ENCODE peak calls at places on chromosome X, in four cellular contexts. One of them, this sample, is unnamed.

GRCh38 chrX:116241001-116241400 is 70.5 kb downstream of the AGTR2 start:
- DNase-seq in endothelial cell of umbilical vein: no peak
- DNase-seq in fibroblast of pulmonary artery: no peak
- DNase-seq in GM23248: no peak
- DNase-seq in this sample: no peak

GRCh38 chrX:23403849-23404248 is 69.2 kb downstream of the PTCHD1 start:
- DNase-seq in endothelial cell of umbilical vein: no peak
- DNase-seq in fibroblast of pulmonary artery: no peak
- DNase-seq in GM23248: no peak
- DNase-seq in this sample: peak

GRCh38 chrX:150897371-150898319 is 823 bp downstream of the CD99L2 start:
- DNase-seq in endothelial cell of umbilical vein: peak
- DNase-seq in fibroblast of pulmonary artery: peak
- DNase-seq in GM23248: peak
- DNase-seq in this sample: peak

GRCh38 chrX:58051346-58051745 is 141.1 kb upstream of the ZXDA start:
- DNase-seq in endothelial cell of umbilical vein: no peak
- DNase-seq in fibroblast of pulmonary artery: no peak
- DNase-seq in GM23248: no peak
- DNase-seq in this sample: no peak

GRCh38 chrX:150483576-150483975 is 84.8 kb upstream of the MTM1 start:
- DNase-seq in endothelial cell of umbilical vein: no peak
- DNase-seq in fibroblast of pulmonary artery: no peak
- DNase-seq in GM23248: no peak
- DNase-seq in this sample: no peak

GRCh38 chrX:153878969-153879653 is 6.9 kb downstream of the L1CAM start:
- DNase-seq in endothelial cell of umbilical vein: no peak
- DNase-seq in fibroblast of pulmonary artery: no peak
- DNase-seq in GM23248: no peak
- DNase-seq in this sample: peak

GRCh38 chrX:22314211-22314610 is 41.5 kb downstream of the CBLL2 start:
- DNase-seq in endothelial cell of umbilical vein: peak
- DNase-seq in fibroblast of pulmonary artery: peak
- DNase-seq in GM23248: no peak
- DNase-seq in this sample: no peak

GRCh38 chrX:40105016-40105790 is 7.4 kb upstream of the BCOR start:
- DNase-seq in endothelial cell of umbilical vein: peak
- DNase-seq in fibroblast of pulmonary artery: no peak
- DNase-seq in GM23248: peak
- DNase-seq in this sample: no peak

GRCh38 chrX:29237972-29238371 is 650.7 kb downstream of the IL1RAPL1 start:
- DNase-seq in endothelial cell of umbilical vein: no peak
- DNase-seq in fibroblast of pulmonary artery: no peak
- DNase-seq in GM23248: no peak
- DNase-seq in this sample: no peak

GRCh38 chrX:133649659-133650058 is 234.4 kb upstream of the GPC4 start:
- DNase-seq in endothelial cell of umbilical vein: no peak
- DNase-seq in fibroblast of pulmonary artery: no peak
- DNase-seq in GM23248: no peak
- DNase-seq in this sample: no peak

GRCh38 chrX:108435261-108435660 is 3.0 kb downstream of the COL4A6 start:
- DNase-seq in endothelial cell of umbilical vein: no peak
- DNase-seq in fibroblast of pulmonary artery: no peak
- DNase-seq in GM23248: no peak
- DNase-seq in this sample: no peak

GRCh38 chrX:108439961-108440696 is 491 bp downstream of the COL4A5 start:
- DNase-seq in endothelial cell of umbilical vein: peak
- DNase-seq in fibroblast of pulmonary artery: no peak
- DNase-seq in GM23248: peak
- DNase-seq in this sample: no peak

GRCh38 chrX:108437354-108437753 is 868 bp downstream of the COL4A6 start:
- DNase-seq in endothelial cell of umbilical vein: peak
- DNase-seq in fibroblast of pulmonary artery: no peak
- DNase-seq in GM23248: peak
- DNase-seq in this sample: no peak

GRCh38 chrX:108439434-108439883 is at the start of gene COL4A5:
- DNase-seq in endothelial cell of umbilical vein: peak
- DNase-seq in fibroblast of pulmonary artery: peak
- DNase-seq in GM23248: peak
- DNase-seq in this sample: no peak

DNA sequence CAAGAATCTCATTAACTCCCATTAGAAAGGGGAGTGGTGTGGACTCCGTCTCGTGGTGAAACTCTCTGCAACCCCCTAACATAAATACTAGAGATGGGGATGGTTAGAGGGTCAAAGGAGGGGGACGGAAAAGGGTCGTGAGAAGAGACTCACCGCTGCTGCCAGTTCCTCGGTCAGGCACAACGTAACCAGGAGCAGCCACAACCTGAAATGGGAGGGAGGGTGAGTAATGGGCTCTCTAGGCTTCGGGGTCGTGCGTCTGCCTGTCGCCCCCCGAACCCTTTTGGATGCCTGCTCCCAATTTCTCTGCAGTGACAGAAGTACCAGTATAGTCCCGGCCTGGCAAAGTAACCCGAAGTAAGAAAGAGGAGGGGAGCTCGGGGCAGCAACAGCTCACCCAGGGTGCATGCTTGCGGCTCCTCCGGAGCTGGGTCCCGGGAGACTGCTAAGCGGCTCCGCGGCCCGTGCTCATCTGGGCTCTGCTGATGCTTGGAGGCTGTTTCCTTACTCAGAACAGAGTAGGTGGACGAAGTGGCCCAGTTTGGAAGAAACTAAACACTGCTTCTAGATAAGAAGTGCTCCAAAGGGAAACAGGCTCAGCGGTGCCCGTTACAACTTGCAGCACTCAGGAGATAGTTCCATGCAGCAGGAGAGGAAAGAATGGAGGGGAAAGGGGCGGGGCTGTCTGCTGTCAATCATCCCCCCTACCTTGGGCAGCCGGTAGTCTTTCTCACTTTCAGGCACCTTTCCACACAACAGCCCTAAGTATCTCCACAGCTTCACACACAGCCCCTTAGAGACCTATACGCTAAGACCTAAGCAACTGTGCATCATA is at the start of gene COL4A6:
- DNase-seq in endothelial cell of umbilical vein: peak
- DNase-seq in fibroblast of pulmonary artery: no peak
- DNase-seq in GM23248: peak
- DNase-seq in this sample: no peak
- H3K4me3 ChIP-seq in endothelial cell of umbilical vein: peak
- H3K4me3 ChIP-seq in fibroblast of pulmonary artery: peak
- H3K4me3 ChIP-seq in GM23248: peak
- H3K4me3 ChIP-seq in this sample: no peak

DNA sequence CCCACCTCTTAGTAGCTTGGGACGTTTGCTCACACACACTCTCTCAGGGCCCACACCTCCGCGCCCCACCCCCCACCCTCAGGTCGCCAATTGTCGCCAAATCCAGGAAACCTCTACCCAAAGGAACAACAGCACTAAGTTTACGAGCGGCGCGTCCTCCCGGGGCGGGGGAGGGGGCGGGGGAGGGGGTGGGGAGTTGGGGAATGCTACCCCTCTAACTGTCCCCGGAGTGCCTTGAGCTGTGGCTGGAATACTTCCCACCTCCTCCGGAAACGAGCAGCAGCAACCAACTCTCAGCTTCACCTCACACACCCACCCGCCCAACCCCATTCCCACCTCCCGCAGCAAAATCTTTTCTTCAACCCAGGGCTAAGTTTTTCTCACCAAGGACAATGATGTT is 135.6 kb upstream of the ZIC3 start:
- DNase-seq in endothelial cell of umbilical vein: no peak
- DNase-seq in fibroblast of pulmonary artery: no peak
- DNase-seq in GM23248: no peak
- DNase-seq in this sample: no peak
- H3K4me3 ChIP-seq in endothelial cell of umbilical vein: no peak
- H3K4me3 ChIP-seq in fibroblast of pulmonary artery: no peak
- H3K4me3 ChIP-seq in GM23248: no peak
- H3K4me3 ChIP-seq in this sample: no peak

GRCh38 chrX:11423362-11423818 is 130.2 kb downstream of the AMELX start:
- DNase-seq in endothelial cell of umbilical vein: peak
- DNase-seq in fibroblast of pulmonary artery: peak
- DNase-seq in GM23248: peak
- DNase-seq in this sample: no peak
- H3K4me3 ChIP-seq in endothelial cell of umbilical vein: no peak
- H3K4me3 ChIP-seq in fibroblast of pulmonary artery: no peak
- H3K4me3 ChIP-seq in GM23248: no peak
- H3K4me3 ChIP-seq in this sample: no peak

GRCh38 chrX:9341305-9342201 is 123.3 kb upstream of the TBL1X start:
- DNase-seq in endothelial cell of umbilical vein: peak
- DNase-seq in fibroblast of pulmonary artery: peak
- DNase-seq in GM23248: peak
- DNase-seq in this sample: peak

GRCh38 chrX:9340619-9341304 is 124.1 kb upstream of the TBL1X start:
- DNase-seq in endothelial cell of umbilical vein: peak
- DNase-seq in fibroblast of pulmonary artery: peak
- DNase-seq in GM23248: peak
- DNase-seq in this sample: no peak

GRCh38 chrX:9339603-9340569 is 125.0 kb upstream of the TBL1X start:
- DNase-seq in endothelial cell of umbilical vein: no peak
- DNase-seq in fibroblast of pulmonary artery: no peak
- DNase-seq in GM23248: peak
- DNase-seq in this sample: no peak

GRCh38 chrX:9343971-9344370 is 120.9 kb upstream of the TBL1X start:
- DNase-seq in endothelial cell of umbilical vein: no peak
- DNase-seq in fibroblast of pulmonary artery: no peak
- DNase-seq in GM23248: no peak
- DNase-seq in this sample: no peak

GRCh38 chrX:9342581-9343051 is 122.2 kb upstream of the TBL1X start:
- DNase-seq in endothelial cell of umbilical vein: peak
- DNase-seq in fibroblast of pulmonary artery: peak
- DNase-seq in GM23248: peak
- DNase-seq in this sample: peak
- H3K4me3 ChIP-seq in endothelial cell of umbilical vein: no peak
- H3K4me3 ChIP-seq in fibroblast of pulmonary artery: peak
- H3K4me3 ChIP-seq in GM23248: peak
- H3K4me3 ChIP-seq in this sample: peak

DNA sequence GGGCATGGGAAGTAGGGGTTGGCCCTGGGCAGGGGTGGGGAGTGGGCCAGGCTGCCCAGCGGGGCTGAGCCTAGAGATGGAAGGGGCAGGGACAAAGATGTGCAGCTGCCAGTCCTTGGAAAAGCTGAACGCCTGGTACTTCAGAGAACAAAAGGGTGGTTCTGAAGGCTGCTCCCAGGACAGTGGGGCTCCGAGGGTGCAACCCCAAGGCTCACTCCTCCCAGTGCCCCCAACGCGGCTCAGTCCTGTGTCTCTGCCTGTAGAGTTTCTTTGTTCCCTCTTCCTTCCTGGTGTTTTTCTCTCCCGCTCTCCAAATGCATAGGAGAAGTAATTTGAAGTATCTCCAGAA is 19.2 kb downstream of the IL3RA start:
- DNase-seq in endothelial cell of umbilical vein: no peak
- DNase-seq in fibroblast of pulmonary artery: no peak
- DNase-seq in GM23248: no peak
- DNase-seq in this sample: no peak
- H3K4me3 ChIP-seq in endothelial cell of umbilical vein: no peak
- H3K4me3 ChIP-seq in fibroblast of pulmonary artery: no peak
- H3K4me3 ChIP-seq in GM23248: no peak
- H3K4me3 ChIP-seq in this sample: no peak

DNA sequence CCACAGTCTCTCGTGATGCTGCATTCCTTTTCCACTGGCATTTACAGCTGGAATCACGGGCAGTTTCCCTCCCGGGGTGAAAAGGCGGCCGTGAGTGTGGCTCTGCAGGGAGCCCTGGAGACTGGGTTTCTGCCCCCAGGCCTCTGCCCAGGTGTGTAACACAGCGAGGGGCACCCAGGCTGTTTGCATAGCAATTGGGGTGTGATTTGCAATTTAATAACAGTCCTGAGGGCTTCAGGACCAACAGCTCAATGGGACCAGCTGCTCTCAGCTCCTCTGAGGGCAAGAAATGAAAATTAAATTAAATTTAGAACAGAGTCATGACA is 99.0 kb upstream of the SHOX start:
- DNase-seq in endothelial cell of umbilical vein: no peak
- DNase-seq in fibroblast of pulmonary artery: no peak
- DNase-seq in GM23248: no peak
- DNase-seq in this sample: no peak
- H3K4me3 ChIP-seq in endothelial cell of umbilical vein: no peak
- H3K4me3 ChIP-seq in fibroblast of pulmonary artery: no peak
- H3K4me3 ChIP-seq in GM23248: no peak
- H3K4me3 ChIP-seq in this sample: no peak

This sample was measured in WERI-Rb-1.